ENCODE peak calls at places on chromosomes 4 and X, in four cellular contexts. B is NCI-H1436 treated with DMSO at 0.1 percent for 48 hours, C is AG09319, J is progenitor cell of endocrine pancreas. G is an unnamed sample.

GRCh38 chrX:9207142-9207541 is 173.2 kb upstream of the FAM9B start:
- DNase-seq in J (no peak), B (no peak), C (no peak), G (no peak)

GRCh38 chrX:122270809-122271494 is 913.1 kb upstream of the GRIA3 start:
- DNase-seq in J (no peak), C (no peak), B (no peak), G (no peak)

GRCh38 chrX:112536544-112536943 is 143.2 kb downstream of the LHFPL1 start:
- DNase-seq in C (no peak), B (no peak), J (no peak), G (no peak)

GRCh38 chr4:81136161-81136910 is 78.7 kb downstream of the PRKG2 start:
- DNase-seq in J (no peak), C (peak), B (no peak), G (no peak)

GRCh38 chr4:106893395-106893881 is 142.7 kb downstream of the DKK2 start:
- DNase-seq in C (no peak), B (no peak), J (no peak), G (no peak)

GRCh38 chr4:138392751-138393308 is 150.7 kb upstream of the SLC7A11 start:
- DNase-seq in C (no peak), B (no peak), J (no peak), G (peak)

GRCh38 chr4:70734168-70734954 is 12.6 kb downstream of the RUFY3 start:
- DNase-seq in C (peak), B (no peak), J (no peak), G (peak)

GRCh38 chr4:158020734-158021346 is 152.0 kb downstream of the GASK1B start:
- DNase-seq in J (no peak), C (no peak), B (no peak), G (no peak)

GRCh38 chr4:76197971-76198410 is 15.6 kb downstream of the SCARB2 start:
- DNase-seq in J (no peak), C (no peak), B (peak), G (peak)

GRCh38 chrX:63561425-63561824 is 210.3 kb upstream of the SPIN4 start:
- DNase-seq in J (no peak), B (no peak), C (no peak), G (no peak)

GRCh38 chrX:31036895-31037294 is 34.9 kb downstream of the FTHL17 start:
- DNase-seq in J (no peak), C (peak), B (no peak), G (peak)

GRCh38 chrX:119775517-119776238 is 15.8 kb downstream of the RPL39 start:
- DNase-seq in C (no peak), B (no peak), J (no peak), G (peak)

GRCh38 chr4:138859249-138859648 is 156.3 kb upstream of the NOCT start:
- DNase-seq in C (no peak), B (no peak), J (no peak), G (no peak)